ENCODE peak calls at places on chromosomes 12 and 14, in four cellular contexts. K is Peyer's patch, P is lower lobe of right lung, M is osteocyte. O is an unnamed sample.

GRCh38 chr14:90621205-90621600 is 195.0 kb downstream of the TTC7B start:
- DNase-seq in K (no peak), M (no peak), P (no peak), O (no peak)

GRCh38 chr14:69314327-69314726 is 54.4 kb downstream of the GALNT16 start:
- DNase-seq in K (no peak), P (no peak), M (no peak), O (no peak)

GRCh38 chr14:99574099-99574880 is 29.7 kb downstream of the CCDC85C start:
- DNase-seq in K (no peak), M (no peak), P (peak; percentile 64), O (no peak)

GRCh38 chr12:62715086-62715786 is 219.7 kb downstream of the PPM1H start:
- DNase-seq in M (no peak), P (no peak), K (no peak), O (no peak)

GRCh38 chr12:25852792-25853191 is 105.7 kb upstream of the RASSF8 start:
- DNase-seq in K (no peak), M (no peak), P (no peak), O (no peak)

GRCh38 chr12:39372929-39373328 is 70.0 kb downstream of the KIF21A start:
- DNase-seq in M (no peak), P (no peak), K (no peak), O (no peak)

GRCh38 chr14:100303179-100303578 is 3.1 kb downstream of the SLC25A29 start:
- DNase-seq in K (no peak), M (no peak), P (no peak), O (no peak)

GRCh38 chr14:95498622-95499353 is 17.7 kb downstream of the SYNE3 start:
- DNase-seq in K (no peak), P (no peak), M (no peak), O (no peak)

GRCh38 chr12:87217486-87217885 is 811.7 kb downstream of the C12orf50 start:
- DNase-seq in K (no peak), M (no peak), P (no peak), O (no peak)

GRCh38 chr12:124722871-124723270 is 140.8 kb downstream of the SCARB1 start:
- DNase-seq in K (no peak), P (no peak), M (no peak), O (no peak)

GRCh38 chr12:114671664-114672476 is 12.1 kb downstream of the TBX3 start:
- DNase-seq in P (no peak), K (no peak), M (no peak), O (no peak)

GRCh38 chr12:49982246-49983229 is 9.8 kb downstream of the AQP6 start:
- DNase-seq in P (no peak), K (no peak), M (no peak), O (no peak)

GRCh38 chr12:21026302-21026701 is 104.7 kb upstream of the SLCO1B1 start:
- DNase-seq in M (no peak), K (no peak), P (no peak), O (no peak)

GRCh38 chr12:66132408-66132807 is 1.9 kb upstream of the LLPH start:
- DNase-seq in P (no peak), M (no peak), K (no peak), O (no peak)

GRCh38 chr12:46497739-46498138 is 125.2 kb upstream of the SLC38A2 start:
- DNase-seq in P (no peak), K (no peak), M (no peak), O (no peak)

GRCh38 chr12:26748741-26749431 is 84.1 kb downstream of the ITPR2 start:
- DNase-seq in K (no peak), P (no peak), M (no peak), O (no peak)

GRCh38 chr14:50773632-50774541 is 57.1 kb downstream of the NIN start:
- DNase-seq in M (no peak), K (no peak), P (no peak), O (peak; percentile 29)

DNA sequence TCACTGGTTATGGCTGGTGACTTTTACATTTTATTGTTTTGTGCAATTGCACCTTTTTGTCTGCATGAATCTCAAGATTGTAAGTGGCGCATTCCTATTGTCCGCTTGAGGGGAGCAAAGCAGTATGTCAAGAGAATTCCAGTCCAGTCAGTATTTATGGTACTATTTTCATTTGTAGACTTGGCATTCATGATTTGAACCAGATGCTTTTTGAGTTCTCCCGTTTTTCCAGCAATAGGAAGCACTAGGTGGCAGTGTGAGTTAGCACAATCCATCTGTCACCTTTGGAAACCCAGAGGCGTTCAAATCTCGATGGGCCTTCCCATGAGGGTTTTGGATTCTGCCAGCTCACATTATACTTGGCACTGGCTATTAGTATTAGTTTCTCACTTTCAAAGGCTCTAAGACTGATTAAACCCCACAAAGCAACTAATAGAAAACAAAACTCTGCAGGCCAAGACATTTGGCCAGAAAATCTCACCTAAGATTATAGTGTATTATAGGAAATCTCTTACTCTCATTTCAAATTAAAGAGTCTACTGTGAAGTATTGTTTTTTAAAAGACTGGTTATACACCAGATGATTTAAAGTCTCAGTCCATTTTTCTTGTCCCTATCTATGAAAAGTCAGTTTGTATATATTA is 2.2 kb downstream of the DACT1 start:
- DNase-seq in M (no peak), K (no peak), P (no peak), O (no peak)
- TF ChIP-seq CTCF in M (peak; percentile 88), K (no peak), P (peak; percentile 52), O (peak; percentile 69)

DNA sequence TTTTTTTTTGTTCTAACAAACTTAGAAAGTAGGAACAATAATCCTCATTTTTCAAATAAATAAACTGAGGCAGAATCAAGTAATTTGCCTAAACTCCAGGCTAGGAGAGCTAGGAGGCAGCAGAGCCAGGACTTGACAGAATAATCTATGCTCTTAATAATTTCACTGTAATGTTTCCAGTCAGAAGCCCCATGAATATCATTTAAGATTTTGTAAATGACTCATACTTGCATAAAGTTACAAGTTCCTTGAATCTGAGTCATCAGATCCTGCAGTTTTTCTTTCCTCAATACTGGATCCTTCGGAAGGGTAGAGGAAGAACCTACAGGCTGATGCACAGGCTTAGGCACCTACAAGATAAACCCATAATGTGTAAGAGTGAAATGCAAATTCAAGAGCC is 29.0 kb downstream of the CAPRIN2 start:
- DNase-seq in M (no peak), P (no peak), K (no peak), O (no peak)
- TF ChIP-seq CTCF in M (no peak), P (no peak), K (no peak), O (no peak)

DNA sequence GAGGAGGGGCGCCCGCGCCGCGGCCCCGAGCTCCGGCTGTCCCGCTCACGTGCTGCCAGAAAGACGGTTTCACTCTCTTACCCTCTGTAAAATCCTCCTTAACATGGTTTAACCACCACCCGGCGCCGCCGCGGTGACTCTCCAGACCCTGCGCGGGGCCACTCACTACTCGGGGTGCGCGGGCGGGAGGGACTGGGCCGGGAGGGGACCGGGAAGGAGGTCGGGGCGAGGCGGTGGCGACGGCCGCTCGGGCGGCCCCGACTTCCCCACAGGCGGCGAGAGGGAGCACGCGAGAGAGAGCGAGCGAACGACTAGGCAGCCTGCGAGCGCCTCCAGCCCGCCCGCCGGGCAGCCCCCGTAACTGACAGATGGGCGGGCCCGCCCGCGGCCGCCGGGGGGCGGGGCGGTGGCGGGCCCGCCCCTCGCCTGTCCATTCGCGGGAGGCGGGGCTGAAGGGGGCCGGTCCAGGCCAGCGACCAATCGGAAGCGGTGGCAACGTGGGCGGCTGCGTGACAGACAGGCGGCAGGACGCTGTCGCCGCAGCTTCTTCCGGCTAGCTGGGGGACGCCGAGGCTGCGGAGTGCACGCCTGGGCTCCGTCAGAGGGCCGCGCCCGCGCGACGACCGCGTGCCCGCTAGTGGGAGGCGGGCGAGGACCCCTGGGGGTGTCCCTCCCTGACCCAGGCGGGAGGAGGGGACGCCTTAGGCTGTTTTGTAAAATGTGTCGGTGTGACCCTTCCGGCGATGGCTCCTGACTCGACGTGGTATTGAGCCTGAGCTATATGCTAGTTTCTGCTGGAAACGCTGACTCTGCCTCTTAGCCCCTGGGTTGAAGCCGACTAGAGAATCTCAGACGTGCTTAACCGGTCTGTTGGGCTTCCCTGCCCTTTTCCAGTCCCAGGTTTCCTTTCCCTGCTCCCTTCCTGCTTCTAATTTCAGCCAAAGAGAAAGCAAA is at the start of gene EEA1:
- DNase-seq in M (peak; percentile 98), P (peak; percentile 99), K (peak; percentile 97), O (peak; percentile 98)
- TF ChIP-seq CTCF in M (peak; percentile 16), P (peak; percentile 30), K (no peak), O (peak; percentile 15)

GRCh38 chr12:3000548-3001275 is 41.5 kb downstream of the TEAD4 start:
- DNase-seq in P (no peak), K (no peak), M (no peak), O (no peak)
- TF ChIP-seq CTCF in P (no peak), K (no peak), M (peak; percentile 12), O (peak; percentile 34)

GRCh38 chr14:28630100-28630499 is 136.5 kb upstream of the FOXG1 start:
- DNase-seq in P (no peak), M (no peak), K (no peak), O (no peak)

GRCh38 chr14:28629328-28630004 is 137.1 kb upstream of the FOXG1 start:
- DNase-seq in P (no peak), K (no peak), M (no peak), O (no peak)

GRCh38 chr14:28635387-28635786 is 131.2 kb upstream of the FOXG1 start:
- DNase-seq in K (no peak), M (no peak), P (no peak), O (no peak)
- TF ChIP-seq CTCF in K (peak; percentile 6), M (peak; percentile 67), P (peak; percentile 36), O (peak; percentile 36)

GRCh38 chr12:54701940-54702592 is 53.9 kb upstream of the DCD start:
- DNase-seq in K (no peak), P (no peak), M (no peak), O (no peak)
- TF ChIP-seq CTCF in K (peak; percentile 32), P (peak; percentile 65), M (peak; percentile 65), O (peak; percentile 58)

O was measured in psoas muscle.